ENCODE peak calls at places on chromosome 7, in nine cellular contexts. E is nucleus accumbens; Q is ELF-1; C is EL; P is GM13977; X is right lobe of liver; Y is DMS153; A is CD4-positive, alpha-beta T cell; M is activated T-cell treated with anti-CD3 and anti-CD28 coated beads for 1 hour. J is an unnamed sample.

GRCh38 chr7:116499168-116500070 is at the start of gene CAV2:
- DNase-seq in E (no peak), P (peak), Q (peak), X (peak), Y (peak), A (no peak), M (no peak), C (peak), J (peak)

GRCh38 chr7:46507601-46508000 is 586.5 kb upstream of the IGFBP3 start:
- DNase-seq in C (no peak), P (no peak), E (no peak), Q (no peak), A (no peak), Y (no peak), M (no peak), X (no peak), J (no peak)

GRCh38 chr7:3092468-3092867 is 48.8 kb upstream of the CARD11 start:
- DNase-seq in A (peak), Q (no peak), X (peak), E (no peak), C (no peak), P (peak), M (peak), Y (no peak), J (no peak)

GRCh38 chr7:18421297-18422004 is 74.1 kb upstream of the HDAC9 start:
- DNase-seq in C (no peak), X (no peak), M (no peak), Q (peak), E (no peak), P (peak), Y (no peak), A (no peak), J (no peak)

GRCh38 chr7:30382607-30383006 is 96.0 kb downstream of the NOD1 start:
- DNase-seq in Q (no peak), E (no peak), M (no peak), X (no peak), Y (no peak), A (no peak), P (no peak), C (no peak), J (no peak)

GRCh38 chr7:157874208-157874816 is 537.5 kb downstream of the DNAJB6 start:
- DNase-seq in A (no peak), E (no peak), Q (no peak), P (no peak), C (no peak), X (no peak), Y (no peak), M (no peak), J (no peak)

GRCh38 chr7:158829021-158829341 is 328 bp downstream of the ESYT2 start:
- DNase-seq in C (peak), E (no peak), Q (peak), Y (peak), A (peak), X (no peak), M (peak), P (peak), J (peak)

GRCh38 chr7:54837761-54838539 is 78.9 kb upstream of the SEC61G start:
- DNase-seq in C (no peak), Y (no peak), X (no peak), E (no peak), P (no peak), A (no peak), Q (no peak), M (no peak), J (peak)

GRCh38 chr7:117225536-117225935 is 97.3 kb downstream of the WNT2 start:
- DNase-seq in C (no peak), Q (no peak), X (no peak), M (no peak), Y (no peak), E (no peak), A (no peak), P (no peak), J (no peak)

GRCh38 chr7:106775552-106775936 is 89.5 kb upstream of the PIK3CG start:
- DNase-seq in M (no peak), P (no peak), X (no peak), C (peak), Y (no peak), E (no peak), Q (no peak), A (no peak), J (no peak)

GRCh38 chr7:157271991-157272324 is 64.8 kb upstream of the DNAJB6 start:
- DNase-seq in Q (no peak), E (no peak), A (no peak), C (peak), P (peak), X (peak), M (no peak), Y (peak), J (no peak)

GRCh38 chr7:55387062-55387965 is 22.2 kb downstream of the LANCL2 start:
- DNase-seq in Y (no peak), Q (no peak), X (no peak), E (no peak), M (no peak), A (no peak), P (no peak), C (peak), J (no peak)

GRCh38 chr7:22594020-22594419 is 94.0 kb upstream of the STEAP1B start:
- DNase-seq in A (no peak), E (no peak), X (no peak), C (no peak), P (no peak), Q (no peak), Y (peak), M (no peak), J (no peak)

GRCh38 chr7:9981950-9982349 is 991.7 kb upstream of the PHF14 start:
- DNase-seq in Y (no peak), E (no peak), X (no peak), Q (no peak), M (no peak), P (no peak), C (no peak), A (no peak), J (no peak)

J was measured in putamen.